ENCODE peak calls at places on chromosome 15, in ten cellular contexts. T is heart left ventricle, F is breast epithelium, E is uterus, Y is psoas muscle, H is AG09319, C is fibroblast of mammary gland, V is Peyer's patch, G is GM13976, X is right atrium auricular region. D is an unnamed sample.

GRCh38 chr15:71114887-71115566 is at the start of gene THSD4:
- DNase-seq in T (peak), F (peak), E (peak), Y (peak), H (no peak), C (peak), V (no peak), G (peak), X (no peak), D (peak)

GRCh38 chr15:83928878-83929418 is 275.0 kb downstream of the ADAMTSL3 start:
- DNase-seq in T (no peak), F (no peak), E (no peak), Y (no peak), H (no peak), C (no peak), V (no peak), G (no peak), X (no peak), D (no peak)

GRCh38 chr15:67784057-67784781 is 41.1 kb upstream of the SKOR1 start:
- DNase-seq in T (no peak), F (no peak), E (no peak), Y (no peak), H (no peak), C (no peak), V (peak), G (peak), X (no peak), D (peak)

GRCh38 chr15:70507772-70508351 is 255.5 kb downstream of the UACA start:
- DNase-seq in T (no peak), F (no peak), E (no peak), Y (no peak), H (no peak), C (peak), V (no peak), G (no peak), X (no peak), D (no peak)

GRCh38 chr15:64209680-64210334 is 47.0 kb upstream of the PPIB start:
- DNase-seq in T (no peak), F (no peak), E (no peak), Y (no peak), H (no peak), C (peak), V (no peak), G (peak), X (no peak), D (no peak)

GRCh38 chr15:29686079-29686425 is 136.2 kb downstream of the TJP1 start:
- DNase-seq in T (no peak), F (no peak), E (no peak), Y (no peak), H (no peak), C (no peak), V (no peak), G (no peak), X (no peak), D (no peak)

GRCh38 chr15:91864669-91865068 is 11.2 kb downstream of the SLCO3A1 start:
- DNase-seq in T (peak), F (no peak), E (no peak), Y (no peak), H (no peak), C (no peak), V (no peak), G (no peak), X (no peak), D (no peak)

GRCh38 chr15:62119926-62120273 is 45.2 kb downstream of the C2CD4B start:
- DNase-seq in T (no peak), F (no peak), E (no peak), Y (no peak), H (no peak), C (no peak), V (no peak), G (no peak), X (no peak), D (no peak)

GRCh38 chr15:62809106-62809967 is 233.2 kb upstream of the TPM1 start:
- DNase-seq in T (no peak), F (no peak), E (no peak), Y (no peak), H (no peak), C (peak), V (no peak), G (no peak), X (no peak), D (no peak)

GRCh38 chr15:77044228-77045042 is 26.5 kb downstream of the TSPAN3 start:
- DNase-seq in T (no peak), F (no peak), E (no peak), Y (no peak), H (no peak), C (no peak), V (no peak), G (no peak), X (peak), D (no peak)

GRCh38 chr15:37246856-37247255 is 146.5 kb upstream of the MEIS2 start:
- DNase-seq in T (no peak), F (no peak), E (no peak), Y (no peak), H (no peak), C (no peak), V (no peak), G (no peak), X (no peak), D (no peak)

GRCh38 chr15:68552344-68552743 is 26.4 kb upstream of the CORO2B start:
- DNase-seq in T (no peak), F (no peak), E (no peak), Y (no peak), H (no peak), C (no peak), V (no peak), G (no peak), X (peak), D (no peak)

GRCh38 chr15:60804986-60805949 is 326.3 kb upstream of the ICE2 start:
- DNase-seq in T (peak), F (no peak), E (no peak), Y (peak), H (no peak), C (peak), V (no peak), G (no peak), X (peak), D (no peak)

GRCh38 chr15:60035344-60035743 is 31.2 kb downstream of the FOXB1 start:
- DNase-seq in T (no peak), F (no peak), E (no peak), Y (no peak), H (no peak), C (no peak), V (no peak), G (no peak), X (no peak), D (no peak)

GRCh38 chr15:45162771-45163507 is 24.8 kb downstream of the SHF start:
- DNase-seq in T (peak), F (no peak), E (peak), Y (peak), H (peak), C (peak), V (peak), G (peak), X (peak), D (peak)

GRCh38 chr15:85457392-85457968 is 77.1 kb downstream of the AKAP13 start:
- DNase-seq in T (no peak), F (no peak), E (no peak), Y (no peak), H (no peak), C (no peak), V (no peak), G (peak), X (no peak), D (no peak)

GRCh38 chr15:51104512-51104911 is 9.8 kb upstream of the TNFAIP8L3 start:
- DNase-seq in T (peak), F (no peak), E (peak), Y (peak), H (peak), C (peak), V (no peak), G (no peak), X (peak), D (no peak)

GRCh38 chr15:70362350-70362749 is 264.6 kb upstream of the TLE3 start:
- DNase-seq in T (no peak), F (no peak), E (no peak), Y (no peak), H (no peak), C (no peak), V (no peak), G (no peak), X (peak), D (no peak)

GRCh38 chr15:69881310-69881660 is 216.4 kb downstream of the TLE3 start:
- DNase-seq in T (no peak), F (no peak), E (no peak), Y (no peak), H (no peak), C (no peak), V (peak), G (no peak), X (no peak), D (no peak)

GRCh38 chr15:77657629-77658238 is 25.0 kb upstream of the LINGO1 start:
- DNase-seq in T (no peak), F (no peak), E (no peak), Y (no peak), H (no peak), C (no peak), V (no peak), G (no peak), X (no peak), D (no peak)

GRCh38 chr15:82108489-82109078 is 62.8 kb upstream of the MEX3B start:
- DNase-seq in T (peak), F (peak), E (peak), Y (peak), H (no peak), C (peak), V (peak), G (peak), X (no peak), D (peak)

GRCh38 chr15:63503739-63504246 is 600 bp upstream of the USP3 start:
- DNase-seq in T (no peak), F (no peak), E (peak), Y (peak), H (no peak), C (peak), V (peak), G (peak), X (peak), D (no peak)

GRCh38 chr15:34271493-34271892 is 46.7 kb downstream of the EMC4 start:
- DNase-seq in T (no peak), F (no peak), E (peak), Y (no peak), H (peak), C (peak), V (no peak), G (no peak), X (no peak), D (no peak)

GRCh38 chr15:84973492-84974460 is 7.9 kb upstream of the PDE8A start:
- DNase-seq in T (no peak), F (no peak), E (no peak), Y (no peak), H (no peak), C (no peak), V (no peak), G (no peak), X (no peak), D (no peak)

GRCh38 chr15:65056868-65057548 is 10.8 kb downstream of the RASL12 start:
- DNase-seq in T (no peak), F (no peak), E (no peak), Y (no peak), H (no peak), C (no peak), V (no peak), G (no peak), X (no peak), D (no peak)

GRCh38 chr15:95577911-95578310 is 752.6 kb upstream of the NR2F2 start:
- DNase-seq in T (no peak), F (no peak), E (no peak), Y (no peak), H (no peak), C (no peak), V (no peak), G (no peak), X (no peak), D (no peak)

DNA sequence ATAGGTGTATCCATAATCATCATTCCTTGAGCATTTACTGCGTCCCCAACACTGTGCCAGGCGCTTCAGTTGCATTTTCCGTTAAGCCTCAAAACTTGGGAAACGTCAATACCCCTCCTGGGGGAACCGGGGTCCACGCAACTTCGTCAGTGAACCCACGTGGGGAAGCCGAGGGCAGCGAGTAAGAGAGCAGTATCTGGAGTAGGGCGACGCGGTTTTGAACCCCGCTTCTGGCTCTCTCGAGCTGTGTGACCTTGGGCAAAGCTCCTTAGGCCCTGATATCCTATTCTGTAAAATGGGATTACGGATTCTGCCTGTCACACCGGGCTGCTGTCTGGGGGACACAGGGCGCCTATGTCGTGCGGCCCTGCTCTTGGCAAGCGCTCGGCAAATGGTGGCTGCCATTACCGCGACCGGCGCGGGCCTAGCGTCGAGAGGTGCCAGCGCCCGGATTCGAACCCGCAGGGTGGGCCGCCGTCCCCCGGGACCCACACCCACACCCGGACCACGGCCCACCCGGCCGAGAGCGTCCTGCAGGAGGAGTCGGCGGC is 590 bp downstream of the POLG start:
- DNase-seq in T (peak), F (no peak), E (no peak), Y (peak), H (no peak), C (no peak), V (no peak), G (no peak), X (peak), D (no peak)
- TF ChIP-seq CTCF in T (no peak), F (no peak), E (no peak), Y (no peak), H (no peak), C (no peak), V (no peak), G (no peak), X (no peak), D (no peak)

GRCh38 chr15:74303741-74304309 is 63.6 kb downstream of the CYP11A1 start:
- DNase-seq in T (no peak), F (no peak), E (no peak), Y (no peak), H (no peak), C (no peak), V (no peak), G (no peak), X (no peak), D (no peak)

GRCh38 chr15:74302821-74303359 is 64.6 kb downstream of the CYP11A1 start:
- DNase-seq in T (peak), F (no peak), E (peak), Y (no peak), H (no peak), C (no peak), V (no peak), G (peak), X (no peak), D (peak)

GRCh38 chr15:74301583-74302374 is 65.7 kb downstream of the CCDC33 start:
- DNase-seq in T (no peak), F (no peak), E (no peak), Y (no peak), H (no peak), C (no peak), V (no peak), G (no peak), X (no peak), D (no peak)

GRCh38 chr15:74297867-74298266 is 61.7 kb downstream of the CCDC33 start:
- DNase-seq in T (no peak), F (no peak), E (no peak), Y (peak), H (no peak), C (no peak), V (no peak), G (no peak), X (no peak), D (no peak)

DNA sequence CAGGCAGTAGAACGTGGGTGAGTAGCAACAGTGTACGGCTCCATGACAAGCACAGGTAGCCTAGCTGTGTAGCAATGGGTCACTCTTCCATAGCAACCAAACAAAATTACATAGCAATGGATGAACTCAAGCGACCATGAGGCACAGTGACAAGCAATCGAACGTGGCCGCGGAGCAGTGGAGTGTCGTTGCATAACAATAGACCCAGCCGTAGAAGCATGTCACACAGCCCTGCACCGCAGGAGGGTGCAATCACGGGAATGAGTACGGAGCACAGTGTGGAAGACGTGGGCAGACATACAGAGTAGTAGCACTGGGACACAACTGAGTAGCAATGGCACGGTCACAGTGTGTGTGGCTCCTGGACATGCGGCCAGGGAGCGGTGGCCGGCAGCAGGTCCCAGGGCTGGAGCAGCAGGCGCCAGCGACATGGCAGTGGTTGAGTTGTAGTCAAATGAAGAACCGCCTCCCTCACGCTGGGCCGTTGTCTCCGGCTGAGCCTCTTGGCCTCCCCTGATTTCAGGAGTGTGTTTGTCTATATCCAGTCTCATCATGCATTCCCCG is 64.0 kb downstream of the CCDC33 start:
- DNase-seq in T (no peak), F (no peak), E (no peak), Y (no peak), H (no peak), C (no peak), V (no peak), G (no peak), X (no peak), D (no peak)
- TF ChIP-seq CTCF in T (no peak), F (no peak), E (no peak), Y (no peak), H (no peak), C (no peak), V (no peak), G (no peak), X (no peak), D (no peak)

GRCh38 chr15:33028495-33028894 is 166.0 kb downstream of the FMN1 start:
- DNase-seq in T (no peak), F (no peak), E (no peak), Y (no peak), H (no peak), C (peak), V (no peak), G (no peak), X (no peak), D (no peak)

GRCh38 chr15:33029247-33029646 is 165.3 kb downstream of the FMN1 start:
- DNase-seq in T (no peak), F (no peak), E (no peak), Y (no peak), H (no peak), C (no peak), V (no peak), G (no peak), X (no peak), D (no peak)

GRCh38 chr15:33032053-33032452 is 162.5 kb downstream of the FMN1 start:
- DNase-seq in T (no peak), F (no peak), E (no peak), Y (no peak), H (no peak), C (peak), V (no peak), G (no peak), X (no peak), D (no peak)

GRCh38 chr15:33030315-33030714 is 164.2 kb downstream of the FMN1 start:
- DNase-seq in T (no peak), F (no peak), E (no peak), Y (no peak), H (no peak), C (no peak), V (no peak), G (no peak), X (no peak), D (no peak)

DNA sequence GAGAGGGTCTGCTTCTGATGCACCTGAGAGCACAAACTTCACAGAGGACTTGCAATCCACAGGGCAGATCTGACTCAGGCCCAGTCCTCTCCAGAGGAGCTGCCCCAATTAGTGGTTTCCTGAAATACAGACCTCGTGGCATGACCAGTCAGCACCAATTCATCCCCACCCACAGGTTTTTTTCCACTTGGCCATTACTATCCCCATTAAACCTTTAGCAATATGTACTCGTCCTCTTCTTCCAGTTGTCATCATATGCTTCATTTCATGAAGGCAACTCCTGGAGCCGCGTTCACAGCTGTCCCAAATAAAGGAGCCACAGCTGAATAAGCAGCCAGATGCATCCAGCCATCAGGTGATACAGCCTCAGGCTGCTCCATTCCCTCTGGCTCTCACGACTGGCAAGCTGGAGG is 163.2 kb downstream of the FMN1 start:
- DNase-seq in T (no peak), F (no peak), E (no peak), Y (no peak), H (no peak), C (peak), V (no peak), G (no peak), X (no peak), D (no peak)
- TF ChIP-seq CTCF in T (no peak), F (no peak), E (no peak), Y (no peak), H (no peak), C (no peak), V (no peak), G (no peak), X (no peak), D (no peak)

DNA sequence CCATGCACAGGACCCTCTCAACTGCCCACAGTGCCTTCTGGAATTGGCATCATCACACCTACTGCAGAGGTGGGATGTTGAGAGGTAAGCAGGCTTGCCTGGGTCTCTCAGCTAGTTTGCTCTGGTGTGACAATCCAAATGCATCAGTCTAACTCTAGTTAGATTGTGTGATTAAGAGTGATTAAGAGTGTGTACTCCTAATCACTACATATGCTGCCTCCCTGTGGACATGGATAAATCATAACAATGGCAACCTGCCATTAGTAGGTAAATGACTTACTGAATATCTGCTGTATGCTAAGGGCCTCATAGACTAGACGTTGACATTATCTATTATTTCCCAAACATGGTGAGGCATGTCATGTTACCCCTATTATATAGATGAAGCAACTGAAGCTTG is 342.1 kb downstream of the OCA2 start:
- DNase-seq in T (no peak), F (no peak), E (no peak), Y (no peak), H (no peak), C (no peak), V (no peak), G (no peak), X (no peak), D (no peak)
- TF ChIP-seq CTCF in T (no peak), F (no peak), E (no peak), Y (no peak), H (no peak), C (no peak), V (no peak), G (no peak), X (no peak), D (no peak)

GRCh38 chr15:57367556-57367955 is 8.7 kb upstream of the CGNL1 start:
- DNase-seq in T (no peak), F (no peak), E (no peak), Y (no peak), H (no peak), C (no peak), V (no peak), G (no peak), X (no peak), D (no peak)

GRCh38 chr15:57363661-57364060 is 12.6 kb upstream of the CGNL1 start:
- DNase-seq in T (no peak), F (no peak), E (no peak), Y (no peak), H (no peak), C (no peak), V (no peak), G (no peak), X (no peak), D (no peak)

GRCh38 chr15:57358611-57359010 is 17.7 kb upstream of the CGNL1 start:
- DNase-seq in T (no peak), F (no peak), E (no peak), Y (no peak), H (no peak), C (no peak), V (no peak), G (no peak), X (no peak), D (no peak)

GRCh38 chr15:57364282-57365007 is 11.9 kb upstream of the CGNL1 start:
- DNase-seq in T (no peak), F (no peak), E (no peak), Y (no peak), H (no peak), C (no peak), V (no peak), G (no peak), X (no peak), D (no peak)
- TF ChIP-seq CTCF in T (peak), F (no peak), E (no peak), Y (no peak), H (peak), C (peak), V (no peak), G (no peak), X (no peak), D (no peak)

DNA sequence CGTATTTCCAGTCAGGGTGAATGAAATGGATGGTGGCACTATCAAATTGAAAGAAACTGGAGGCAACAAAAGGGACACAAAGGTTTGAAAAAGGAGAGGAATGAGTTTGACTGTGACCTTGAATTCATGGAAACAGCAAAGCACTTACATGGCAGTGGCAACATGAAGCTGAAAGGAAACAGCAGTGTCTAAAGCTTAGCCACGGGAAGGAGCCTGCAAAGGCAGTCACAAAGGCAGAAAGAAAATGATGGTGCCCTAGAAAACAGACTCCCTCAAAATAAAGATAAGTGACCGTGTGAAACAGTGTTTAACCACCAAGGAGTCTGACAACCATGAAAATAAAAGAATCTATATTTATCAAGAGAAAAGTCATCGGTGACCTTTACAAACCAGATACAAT is 51.2 kb downstream of the SLTM start:
- DNase-seq in T (no peak), F (no peak), E (no peak), Y (no peak), H (no peak), C (no peak), V (no peak), G (no peak), X (no peak), D (no peak)
- TF ChIP-seq CTCF in T (no peak), F (no peak), E (no peak), Y (no peak), H (no peak), C (no peak), V (no peak), G (no peak), X (no peak), D (no peak)

D was measured in activated B cell treated with CpG ODN at 0.5 μM for 24 hours.